ENCODE peak calls at places on chromosomes 2 and 18, in nine cellular contexts. G, C, D, F, P, U, H, X and N are unnamed samples.

GRCh38 chr18:33184918-33185317 is 255.6 kb downstream of the CCDC178 start:
- DNase-seq in D (no peak), P (no peak), F (no peak), H (no peak), X (no peak), G (no peak), U (no peak), C (no peak), N (no peak)

GRCh38 chr2:133497261-133497893 is 70.9 kb downstream of the NCKAP5 start:
- DNase-seq in D (no peak), H (peak; percentile 2), P (no peak), C (no peak), F (no peak), X (no peak), U (no peak), G (no peak), N (no peak)

GRCh38 chr18:74294526-74294925 is 2.8 kb upstream of the CYB5A start:
- DNase-seq in C (no peak), P (peak; percentile 33), H (no peak), F (no peak), U (no peak), G (no peak), D (no peak), X (no peak), N (no peak)

GRCh38 chr2:188647671-188648070 is 326.5 kb upstream of the COL3A1 start:
- DNase-seq in D (no peak), U (no peak), P (no peak), F (no peak), X (no peak), H (no peak), G (no peak), C (no peak), N (no peak)

GRCh38 chr2:153595939-153596338 is 117.4 kb upstream of the RPRM start:
- DNase-seq in U (no peak), C (no peak), G (no peak), X (peak; percentile 61), P (no peak), H (peak; percentile 20), D (no peak), F (peak; percentile 4), N (no peak)

GRCh38 chr18:25810736-25811135 is 279.7 kb downstream of the SS18 start:
- DNase-seq in U (no peak), P (no peak), H (no peak), C (no peak), G (no peak), F (no peak), X (no peak), D (no peak), N (no peak)

GRCh38 chr2:39266139-39266805 is 22.5 kb upstream of the CDKL4 start:
- DNase-seq in G (no peak), P (no peak), H (no peak), X (no peak), C (no peak), F (peak; percentile 67), U (peak; percentile 44), D (no peak), N (no peak)

GRCh38 chr2:235598842-235599531 is 105.1 kb downstream of the AGAP1 start:
- DNase-seq in P (no peak), G (no peak), U (no peak), D (no peak), X (no peak), C (no peak), H (no peak), F (no peak), N (no peak)

GRCh38 chr2:2892378-2892777 is 485.2 kb downstream of the EIPR1 start:
- DNase-seq in X (no peak), H (no peak), P (no peak), D (no peak), F (no peak), G (no peak), U (no peak), C (no peak), N (no peak)

GRCh38 chr2:73983322-73984202 is 1.1 kb upstream of the TET3 start:
- DNase-seq in H (peak; percentile 61), F (peak; percentile 69), G (peak; percentile 74), U (no peak), P (peak; percentile 24), C (no peak), X (peak; percentile 88), D (peak; percentile 96), N (peak; percentile 31)

GRCh38 chr2:161990741-161991140 is 83.3 kb downstream of the DPP4 start:
- DNase-seq in H (no peak), C (no peak), G (no peak), X (peak; percentile 53), D (no peak), F (no peak), U (peak; percentile 86), P (no peak), N (no peak)

GRCh38 chr2:67256892-67257291 is 140.2 kb upstream of the ETAA1 start:
- DNase-seq in F (no peak), X (no peak), U (peak; percentile 30), D (no peak), C (no peak), G (no peak), P (no peak), H (no peak), N (no peak)

GRCh38 chr2:26072925-26073768 is 39.3 kb downstream of the RAB10 start:
- DNase-seq in F (no peak), X (no peak), H (no peak), G (no peak), C (no peak), P (no peak), U (no peak), D (no peak), N (no peak)

GRCh38 chr2:203869610-203870042 is 2.1 kb downstream of the CTLA4 start:
- DNase-seq in D (no peak), P (no peak), X (no peak), F (no peak), U (no peak), C (no peak), H (no peak), G (no peak), N (no peak)

GRCh38 chr2:96537066-96537733 is 648 bp downstream of the ARID5A start:
- DNase-seq in U (peak; percentile 90), C (no peak), D (peak; percentile 93), H (peak; percentile 56), P (peak; percentile 64), G (peak; percentile 69), X (no peak), F (peak; percentile 97), N (peak; percentile 61)

GRCh38 chr2:200453142-200453852 is 56.6 kb downstream of the KCTD18 start:
- DNase-seq in F (no peak), D (no peak), U (no peak), X (no peak), P (no peak), H (no peak), G (no peak), C (no peak), N (no peak)

GRCh38 chr2:207394812-207395534 is 134.8 kb upstream of the CREB1 start:
- DNase-seq in D (no peak), H (peak; percentile 38), X (peak; percentile 97), U (peak; percentile 69), C (peak; percentile 46), P (peak; percentile 18), G (no peak), F (no peak), N (no peak)

GRCh38 chr18:33755918-33756590 is 178.0 kb downstream of the ASXL3 start:
- DNase-seq in C (no peak), D (no peak), H (no peak), X (no peak), P (no peak), F (peak; percentile 38), U (peak; percentile 38), G (no peak), N (no peak)

GRCh38 chr2:138708682-138709241 is 71.4 kb downstream of the NXPH2 start:
- DNase-seq in G (no peak), U (no peak), D (no peak), H (peak; percentile 23), C (no peak), F (no peak), P (no peak), X (no peak), N (no peak)

GRCh38 chr2:239240480-239240881 is 160.3 kb downstream of the HDAC4 start:
- DNase-seq in P (no peak), U (no peak), X (no peak), H (no peak), D (no peak), F (no peak), G (peak; percentile 80), C (peak; percentile 68), N (no peak)

GRCh38 chr2:105790467-105791118 is 45.9 kb downstream of the NCK2 start:
- DNase-seq in H (no peak), P (no peak), U (no peak), D (no peak), G (no peak), F (peak; percentile 39), C (no peak), X (no peak), N (no peak)

GRCh38 chr18:23964282-23965238 is 50.0 kb upstream of the TTC39C start:
- DNase-seq in X (peak; percentile 55), G (no peak), D (no peak), F (peak; percentile 52), P (no peak), C (no peak), H (no peak), U (no peak), N (no peak)

GRCh38 chr2:159989249-159989648 is 73.2 kb downstream of the PLA2R1 start:
- DNase-seq in F (no peak), D (no peak), P (no peak), G (no peak), X (no peak), U (no peak), H (no peak), C (no peak), N (no peak)
- TF ChIP-seq CTCF in F (no peak), D (no peak), P (no peak), G (no peak), X (peak; percentile 18), U (no peak), H (no peak), C (no peak), N (peak; percentile 30)

GRCh38 chr2:194182888-194183287 is 1474.1 kb upstream of the SLC39A10 start:
- DNase-seq in U (no peak), X (no peak), P (no peak), F (no peak), H (peak; percentile 9), D (no peak), G (no peak), C (no peak), N (no peak)
- TF ChIP-seq CTCF in U (no peak), X (no peak), P (no peak), F (no peak), H (no peak), D (no peak), G (no peak), C (no peak), N (no peak)

DNA sequence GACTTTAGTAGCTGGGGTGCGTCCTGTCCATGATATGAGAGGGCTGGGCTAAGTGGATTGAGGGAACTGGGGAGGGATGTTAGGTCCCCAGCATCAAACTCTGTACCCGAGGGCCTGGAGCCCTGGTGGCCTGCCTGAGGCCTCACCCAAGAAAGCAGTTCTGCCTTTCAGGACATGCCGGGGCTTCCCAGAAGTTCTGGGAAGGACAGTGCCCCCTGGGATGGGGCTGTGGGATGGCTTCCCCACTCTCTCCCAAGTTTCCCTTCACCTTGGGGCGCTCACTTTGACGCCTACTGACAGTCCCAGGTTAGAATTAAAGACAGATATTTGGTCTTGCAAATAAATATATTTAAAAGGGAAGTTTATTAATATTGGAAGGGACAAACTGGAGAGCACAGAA is 1.8 kb downstream of the OXER1 start:
- DNase-seq in D (no peak), U (peak; percentile 15), H (no peak), C (no peak), F (no peak), G (peak; percentile 31), P (no peak), X (no peak), N (no peak)
- TF ChIP-seq CTCF in D (no peak), U (no peak), H (no peak), C (no peak), F (no peak), G (no peak), P (no peak), X (no peak), N (no peak)

GRCh38 chr2:24543252-24543651 is 52.2 kb downstream of the NCOA1 start:
- DNase-seq in P (no peak), G (no peak), X (no peak), U (no peak), D (no peak), F (no peak), C (peak; percentile 21), H (no peak), N (no peak)
- TF ChIP-seq CTCF in P (no peak), G (peak; percentile 41), X (no peak), U (peak; percentile 31), D (no peak), F (peak; percentile 1), C (peak; percentile 64), H (peak; percentile 15), N (no peak)